ENCODE peak calls at places on chromosomes 11 and 22, in ten cellular contexts. P, J, O, M, B, X, S, Z, H and Y are unnamed samples.

GRCh38 chr11:18046116-18046777 is at the start of gene TPH1:
- DNase-seq in P (no peak), J (no peak), O (peak; percentile 60), M (peak; percentile 4), B (peak; percentile 69), X (peak; percentile 65), S (no peak), Z (no peak), H (peak; percentile 1), Y (peak; percentile 83)

GRCh38 chr22:39039306-39040126 is 1.1 kb upstream of the APOBEC3F start:
- DNase-seq in P (no peak), J (no peak), O (no peak), M (no peak), B (no peak), X (no peak), S (no peak), Z (no peak), H (no peak), Y (no peak)

GRCh38 chr11:43833657-43834073 is 47.0 kb upstream of the ALKBH3 start:
- DNase-seq in P (no peak), J (no peak), O (peak; percentile 85), M (no peak), B (no peak), X (no peak), S (no peak), Z (no peak), H (no peak), Y (no peak)

GRCh38 chr11:103903621-103904323 is 132.7 kb upstream of the DDI1 start:
- DNase-seq in P (no peak), J (no peak), O (no peak), M (no peak), B (no peak), X (no peak), S (no peak), Z (no peak), H (no peak), Y (no peak)

GRCh38 chr11:43567396-43567975 is 113.1 kb upstream of the HSD17B12 start:
- DNase-seq in P (no peak), J (no peak), O (peak; percentile 54), M (peak; percentile 21), B (no peak), X (no peak), S (peak; percentile 45), Z (no peak), H (peak; percentile 37), Y (no peak)

GRCh38 chr11:68759991-68760390 is 8.7 kb upstream of the TESMIN start:
- DNase-seq in P (no peak), J (no peak), O (no peak), M (no peak), B (no peak), X (no peak), S (no peak), Z (no peak), H (no peak), Y (no peak)

GRCh38 chr11:112223125-112223524 is 3.1 kb upstream of the PTS start:
- DNase-seq in P (no peak), J (no peak), O (peak; percentile 66), M (no peak), B (no peak), X (no peak), S (no peak), Z (no peak), H (no peak), Y (no peak)

GRCh38 chr11:27423125-27423524 is 49.5 kb downstream of the LGR4 start:
- DNase-seq in P (peak; percentile 50), J (no peak), O (peak; percentile 92), M (peak; percentile 93), B (peak; percentile 75), X (peak; percentile 80), S (peak; percentile 42), Z (no peak), H (peak; percentile 75), Y (no peak)

GRCh38 chr11:99160447-99160846 is 139.7 kb downstream of the CNTN5 start:
- DNase-seq in P (no peak), J (no peak), O (no peak), M (no peak), B (no peak), X (no peak), S (no peak), Z (no peak), H (no peak), Y (no peak)

GRCh38 chr11:8732748-8733241 is 50.2 kb downstream of the RPL27A start:
- DNase-seq in P (peak; percentile 54), J (no peak), O (peak; percentile 72), M (no peak), B (peak; percentile 82), X (no peak), S (peak; percentile 63), Z (no peak), H (no peak), Y (peak; percentile 96)

GRCh38 chr11:130159657-130160459 is at the start of gene ST14:
- DNase-seq in P (peak; percentile 51), J (no peak), O (no peak), M (no peak), B (no peak), X (peak; percentile 45), S (no peak), Z (no peak), H (no peak), Y (no peak)

GRCh38 chr11:109029927-109030326 is 365.1 kb downstream of the DDX10 start:
- DNase-seq in P (no peak), J (no peak), O (no peak), M (no peak), B (no peak), X (no peak), S (no peak), Z (no peak), H (no peak), Y (no peak)

GRCh38 chr11:102114032-102114431 is 3.8 kb downstream of the YAP1 start:
- DNase-seq in P (no peak), J (no peak), O (no peak), M (no peak), B (no peak), X (no peak), S (no peak), Z (no peak), H (no peak), Y (no peak)

GRCh38 chr22:30201970-30202369 is 44.6 kb downstream of the LIF start:
- DNase-seq in P (no peak), J (no peak), O (peak; percentile 94), M (no peak), B (no peak), X (no peak), S (no peak), Z (no peak), H (no peak), Y (no peak)

GRCh38 chr11:15114501-15115475 is at the start of gene INSC:
- DNase-seq in P (no peak), J (no peak), O (no peak), M (no peak), B (no peak), X (peak; percentile 38), S (no peak), Z (no peak), H (no peak), Y (no peak)

GRCh38 chr11:9760180-9760550 is 96.3 kb downstream of the SWAP70 start:
- DNase-seq in P (peak; percentile 91), J (no peak), O (peak; percentile 93), M (peak; percentile 86), B (peak; percentile 93), X (no peak), S (no peak), Z (no peak), H (no peak), Y (peak; percentile 65)

GRCh38 chr11:75280770-75281468 is 40.3 kb downstream of the TPBGL start:
- DNase-seq in P (no peak), J (no peak), O (no peak), M (no peak), B (peak; percentile 55), X (no peak), S (no peak), Z (no peak), H (no peak), Y (no peak)

GRCh38 chr11:122441702-122442092 is 213.8 kb upstream of the UBASH3B start:
- DNase-seq in P (no peak), J (no peak), O (no peak), M (no peak), B (no peak), X (no peak), S (no peak), Z (no peak), H (no peak), Y (no peak)

GRCh38 chr11:91790346-91790745 is 434.3 kb upstream of the FAT3 start:
- DNase-seq in P (no peak), J (no peak), O (no peak), M (no peak), B (no peak), X (peak; percentile 48), S (no peak), Z (no peak), H (no peak), Y (no peak)

GRCh38 chr22:33853200-33854097 is 66.8 kb downstream of the LARGE1 start:
- DNase-seq in P (peak; percentile 39), J (no peak), O (peak; percentile 27), M (peak; percentile 41), B (peak; percentile 76), X (peak; percentile 51), S (peak; percentile 28), Z (no peak), H (peak; percentile 46), Y (peak; percentile 78)

GRCh38 chr11:110243804-110244203 is 52.6 kb downstream of the RDX start:
- DNase-seq in P (no peak), J (no peak), O (no peak), M (no peak), B (no peak), X (no peak), S (no peak), Z (no peak), H (no peak), Y (no peak)

GRCh38 chr11:1305063-1305495 is 4.4 kb downstream of the TOLLIP start:
- DNase-seq in P (no peak), J (no peak), O (no peak), M (no peak), B (no peak), X (no peak), S (no peak), Z (no peak), H (no peak), Y (no peak)

GRCh38 chr11:130744804-130745203 is 171.5 kb downstream of the SNX19 start:
- DNase-seq in P (no peak), J (no peak), O (no peak), M (no peak), B (no peak), X (no peak), S (no peak), Z (no peak), H (no peak), Y (no peak)

GRCh38 chr11:32571039-32571438 is 12.6 kb upstream of the EIF3M start:
- DNase-seq in P (no peak), J (no peak), O (no peak), M (no peak), B (no peak), X (no peak), S (no peak), Z (no peak), H (no peak), Y (no peak)

GRCh38 chr11:93131709-93132108 is 66.1 kb downstream of the SLC36A4 start:
- DNase-seq in P (no peak), J (no peak), O (peak; percentile 19), M (no peak), B (no peak), X (no peak), S (no peak), Z (no peak), H (peak; percentile 8), Y (no peak)

GRCh38 chr22:19679476-19680099 is 34.7 kb upstream of the SEPTIN5 start:
- DNase-seq in P (no peak), J (peak; percentile 29), O (no peak), M (no peak), B (peak; percentile 71), X (peak; percentile 49), S (peak; percentile 26), Z (peak; percentile 35), H (no peak), Y (no peak)

GRCh38 chr11:67606150-67606476 is 623 bp upstream of the NDUFV1 start:
- DNase-seq in P (no peak), J (no peak), O (no peak), M (no peak), B (no peak), X (no peak), S (no peak), Z (no peak), H (no peak), Y (no peak)

GRCh38 chr11:118168751-118169150 is 7.7 kb downstream of the SCN2B start:
- DNase-seq in P (no peak), J (no peak), O (no peak), M (no peak), B (no peak), X (no peak), S (no peak), Z (no peak), H (no peak), Y (no peak)